ENCODE peak calls at places on chromosomes 7 and 10, in six cellular contexts. D is A549, Y is HepG2, S is H1, Z is stomach, C is K562. J is an unnamed sample.

GRCh38 chr7:155457544-155458316 is at the start of gene EN2:
- DNase-seq in D (no peak), Y (no peak), S (no peak), Z (no peak), C (no peak), J (no peak)

GRCh38 chr10:30436200-30436599 is 2.2 kb downstream of the MAP3K8 start:
- DNase-seq in D (no peak), Y (no peak), S (peak; percentile 39), Z (peak; percentile 34), C (peak; percentile 79), J (no peak)

GRCh38 chr10:102112210-102112817 is 7.9 kb downstream of the LDB1 start:
- DNase-seq in D (no peak), Y (no peak), S (no peak), Z (no peak), C (peak; percentile 91), J (no peak)

GRCh38 chr7:74429153-74429747 is 24.5 kb upstream of the GTF2IRD1 start:
- DNase-seq in D (no peak), Y (no peak), S (no peak), Z (no peak), C (no peak), J (no peak)

GRCh38 chr10:114403545-114404161 is 649 bp downstream of the AFAP1L2 start:
- DNase-seq in D (peak; percentile 67), Y (no peak), S (no peak), Z (no peak), C (no peak), J (no peak)

GRCh38 chr7:157412021-157412443 is 75.2 kb downstream of the DNAJB6 start:
- DNase-seq in D (no peak), Y (no peak), S (no peak), Z (no peak), C (no peak), J (no peak)

GRCh38 chr10:32943395-32943794 is 14.6 kb downstream of the ITGB1 start:
- DNase-seq in D (no peak), Y (no peak), S (no peak), Z (no peak), C (no peak), J (no peak)

GRCh38 chr7:17557305-17557704 is 258.9 kb downstream of the AHR start:
- DNase-seq in D (no peak), Y (no peak), S (no peak), Z (no peak), C (no peak), J (no peak)

GRCh38 chr7:108845960-108846359 is 276.3 kb downstream of the DNAJB9 start:
- DNase-seq in D (no peak), Y (no peak), S (no peak), Z (no peak), C (no peak), J (no peak)

GRCh38 chr7:27277628-27278027 is 35.0 kb downstream of the EVX1 start:
- DNase-seq in D (peak; percentile 67), Y (peak; percentile 35), S (no peak), Z (peak; percentile 30), C (peak; percentile 13), J (no peak)

GRCh38 chr10:111077715-111078504 is 1.1 kb downstream of the ADRA2A start:
- DNase-seq in D (no peak), Y (no peak), S (no peak), Z (no peak), C (no peak), J (peak; percentile 72)

GRCh38 chr10:6203331-6204062 is 765 bp downstream of the PFKFB3 start:
- DNase-seq in D (peak; percentile 55), Y (no peak), S (no peak), Z (peak; percentile 67), C (peak; percentile 84), J (no peak)

GRCh38 chr7:7772385-7772784 is 54.0 kb upstream of the RPA3 start:
- DNase-seq in D (no peak), Y (no peak), S (no peak), Z (no peak), C (no peak), J (no peak)

GRCh38 chr7:75823198-75823910 is 9.7 kb upstream of the CCL24 start:
- DNase-seq in D (no peak), Y (no peak), S (no peak), Z (no peak), C (no peak), J (no peak)

GRCh38 chr10:7409045-7409731 is 1.6 kb downstream of the SFMBT2 start:
- DNase-seq in D (peak; percentile 46), Y (no peak), S (no peak), Z (no peak), C (peak; percentile 56), J (no peak)

GRCh38 chr7:158486919-158487318 is 100.7 kb downstream of the PTPRN2 start:
- DNase-seq in D (no peak), Y (no peak), S (no peak), Z (no peak), C (no peak), J (no peak)

GRCh38 chr10:80163741-80164341 is 31.3 kb downstream of the PLAC9 start:
- DNase-seq in D (no peak), Y (no peak), S (no peak), Z (peak; percentile 72), C (no peak), J (no peak)

GRCh38 chr10:52128056-52128683 is 185.9 kb upstream of the DKK1 start:
- DNase-seq in D (no peak), Y (no peak), S (no peak), Z (no peak), C (no peak), J (no peak)

GRCh38 chr7:130926021-130926691 is 192.1 kb upstream of the KLF14 start:
- DNase-seq in D (no peak), Y (peak; percentile 63), S (no peak), Z (no peak), C (no peak), J (peak; percentile 85)

GRCh38 chr10:123515661-123516060 is 150.5 kb upstream of the GPR26 start:
- DNase-seq in D (no peak), Y (no peak), S (no peak), Z (no peak), C (no peak), J (no peak)

GRCh38 chr10:6348091-6348862 is 145.5 kb downstream of the PFKFB3 start:
- DNase-seq in D (no peak), Y (no peak), S (no peak), Z (peak; percentile 51), C (no peak), J (peak; percentile 91)

GRCh38 chr10:78664929-78665525 is 403.7 kb upstream of the ZMIZ1 start:
- DNase-seq in D (no peak), Y (no peak), S (no peak), Z (no peak), C (peak; percentile 49), J (no peak)

GRCh38 chr7:358352-358751 is 68.4 kb downstream of the FOXL3 start:
- DNase-seq in D (no peak), Y (no peak), S (no peak), Z (no peak), C (no peak), J (no peak)

GRCh38 chr10:94218496-94219183 is 144.1 kb downstream of the NOC3L start:
- DNase-seq in D (no peak), Y (no peak), S (no peak), Z (no peak), C (no peak), J (no peak)

GRCh38 chr10:90872648-90873020 is 860 bp downstream of the RPP30 start:
- DNase-seq in D (no peak), Y (no peak), S (no peak), Z (no peak), C (peak; percentile 6), J (no peak)

GRCh38 chr10:90866050-90866598 is 5.7 kb upstream of the RPP30 start:
- DNase-seq in D (no peak), Y (no peak), S (no peak), Z (no peak), C (no peak), J (no peak)

GRCh38 chr10:90865400-90865799 is 6.4 kb upstream of the RPP30 start:
- DNase-seq in D (peak; percentile 27), Y (no peak), S (no peak), Z (no peak), C (peak; percentile 25), J (no peak)

GRCh38 chr10:90871761-90872647 is at the start of gene RPP30:
- DNase-seq in D (peak; percentile 89), Y (peak; percentile 75), S (no peak), Z (peak; percentile 86), C (peak; percentile 85), J (no peak)

GRCh38 chr10:90871279-90871760 is 454 bp upstream of the RPP30 start:
- DNase-seq in D (peak; percentile 65), Y (peak; percentile 64), S (no peak), Z (no peak), C (peak; percentile 75), J (no peak)
- TF ChIP-seq CTCF in D (peak; percentile 61), Y (peak; percentile 73), S (peak; percentile 68), Z (peak; percentile 16), C (peak; percentile 48), J (peak; percentile 54)

DNA sequence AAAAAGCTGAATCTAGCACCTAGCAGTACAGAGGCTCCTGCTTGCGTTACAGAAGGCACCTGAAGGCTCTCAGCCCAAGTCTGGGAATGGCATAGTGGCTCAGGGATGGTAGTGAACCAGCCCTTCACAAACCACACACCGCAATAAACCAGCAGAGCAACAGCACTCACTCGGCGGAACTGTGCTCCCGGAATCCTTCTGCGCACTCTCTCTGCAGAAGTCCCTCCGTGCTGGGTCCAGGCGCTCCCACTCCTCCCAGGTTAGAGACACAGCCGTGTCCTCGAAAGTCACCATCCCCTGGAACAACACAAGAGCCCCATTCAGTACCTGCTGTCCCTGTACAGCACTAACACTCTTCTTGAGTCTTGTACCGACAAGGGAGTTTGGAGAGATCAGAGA is 1.5 kb downstream of the ZNF394 start:
- DNase-seq in D (no peak), Y (no peak), S (no peak), Z (no peak), C (no peak), J (no peak)
- TF ChIP-seq POLR2A in D (no peak), Y (no peak), S (no peak), Z (no peak), C (no peak), J (no peak)

GRCh38 chr7:116955801-116956514 is 2.7 kb downstream of the ST7 start:
- DNase-seq in D (no peak), Y (no peak), S (no peak), Z (no peak), C (no peak), J (no peak)
- TF ChIP-seq EP300 in D (no peak), Y (no peak), S (no peak), Z (no peak), C (no peak), J (no peak)

DNA sequence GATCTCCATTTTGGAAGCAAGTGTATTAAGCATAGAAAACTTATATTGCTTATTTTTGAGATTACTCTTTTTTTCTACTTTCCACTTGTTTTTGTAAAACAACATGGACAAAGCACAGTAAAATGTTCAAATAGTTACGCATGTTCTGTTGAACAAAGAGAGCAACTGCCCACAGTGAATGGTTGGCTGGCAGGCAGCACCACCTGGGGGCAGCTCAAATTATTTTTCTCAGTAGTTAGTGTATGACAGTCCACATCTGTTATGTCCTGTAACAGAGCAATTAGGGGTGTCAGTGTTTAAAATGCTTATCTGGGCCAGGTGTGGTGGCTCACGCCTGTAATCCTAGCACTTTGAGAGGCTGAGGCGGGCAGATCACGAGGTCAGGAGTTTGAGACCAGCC is 46.1 kb upstream of the CACUL1 start:
- DNase-seq in D (no peak), Y (peak; percentile 10), S (no peak), Z (peak; percentile 34), C (peak; percentile 16), J (no peak)
- TF ChIP-seq CTCF in D (peak; percentile 33), Y (peak; percentile 66), S (peak; percentile 20), Z (peak; percentile 20), C (peak; percentile 48), J (peak; percentile 50)

J was measured in esophagus muscularis mucosa.